ENCODE peak calls at places on chromosome 1, in seven cellular contexts. One of them, this sample, is unnamed.
A peak's percentile ranks its signal among the peaks of the same experiment; 100 is the strongest.

GRCh38 chr1:100624886-100625430 is 87.0 kb downstream of the GPR88 start:
- DNase-seq in activated naive CD4-positive, alpha-beta T cell: no peak
- DNase-seq in Daoy: peak; percentile 82
- DNase-seq in RPMI8226: no peak
- DNase-seq in naive B cell: no peak
- DNase-seq in activated T-cell treated with anti-CD3 and anti-CD28 coated beads for 48 hours: no peak
- DNase-seq in astrocyte of the spinal cord: peak; percentile 50
- DNase-seq in this sample: no peak

GRCh38 chr1:164510435-164510834 is 48.5 kb upstream of the PBX1 start:
- DNase-seq in activated naive CD4-positive, alpha-beta T cell: no peak
- DNase-seq in Daoy: no peak
- DNase-seq in RPMI8226: no peak
- DNase-seq in naive B cell: no peak
- DNase-seq in activated T-cell treated with anti-CD3 and anti-CD28 coated beads for 48 hours: no peak
- DNase-seq in astrocyte of the spinal cord: peak; percentile 11
- DNase-seq in this sample: no peak

GRCh38 chr1:236301958-236302335 is 20.2 kb upstream of the ERO1B start:
- DNase-seq in activated naive CD4-positive, alpha-beta T cell: no peak
- DNase-seq in Daoy: no peak
- DNase-seq in RPMI8226: no peak
- DNase-seq in naive B cell: no peak
- DNase-seq in activated T-cell treated with anti-CD3 and anti-CD28 coated beads for 48 hours: no peak
- DNase-seq in astrocyte of the spinal cord: no peak
- DNase-seq in this sample: no peak

GRCh38 chr1:63813829-63814277 is 40.0 kb downstream of the ROR1 start:
- DNase-seq in activated naive CD4-positive, alpha-beta T cell: no peak
- DNase-seq in Daoy: no peak
- DNase-seq in RPMI8226: peak; percentile 19
- DNase-seq in naive B cell: no peak
- DNase-seq in activated T-cell treated with anti-CD3 and anti-CD28 coated beads for 48 hours: no peak
- DNase-seq in astrocyte of the spinal cord: peak; percentile 67
- DNase-seq in this sample: peak; percentile 5

GRCh38 chr1:54280652-54281051 is 80.7 kb downstream of the MRPL37 start:
- DNase-seq in activated naive CD4-positive, alpha-beta T cell: no peak
- DNase-seq in Daoy: no peak
- DNase-seq in RPMI8226: no peak
- DNase-seq in naive B cell: no peak
- DNase-seq in activated T-cell treated with anti-CD3 and anti-CD28 coated beads for 48 hours: no peak
- DNase-seq in astrocyte of the spinal cord: peak; percentile 84
- DNase-seq in this sample: no peak

GRCh38 chr1:93972341-93972740 is 63.1 kb upstream of the GCLM start:
- DNase-seq in activated naive CD4-positive, alpha-beta T cell: no peak
- DNase-seq in Daoy: no peak
- DNase-seq in RPMI8226: no peak
- DNase-seq in naive B cell: no peak
- DNase-seq in activated T-cell treated with anti-CD3 and anti-CD28 coated beads for 48 hours: no peak
- DNase-seq in astrocyte of the spinal cord: no peak
- DNase-seq in this sample: no peak

GRCh38 chr1:228085287-228085926 is 2.9 kb downstream of the ARF1 start:
- DNase-seq in activated naive CD4-positive, alpha-beta T cell: no peak
- DNase-seq in Daoy: peak; percentile 39
- DNase-seq in RPMI8226: peak; percentile 58
- DNase-seq in naive B cell: no peak
- DNase-seq in activated T-cell treated with anti-CD3 and anti-CD28 coated beads for 48 hours: no peak
- DNase-seq in astrocyte of the spinal cord: peak; percentile 29
- DNase-seq in this sample: no peak

GRCh38 chr1:109383850-109384249 is 13.9 kb downstream of the SORT1 start:
- DNase-seq in activated naive CD4-positive, alpha-beta T cell: no peak
- DNase-seq in Daoy: no peak
- DNase-seq in RPMI8226: no peak
- DNase-seq in naive B cell: no peak
- DNase-seq in activated T-cell treated with anti-CD3 and anti-CD28 coated beads for 48 hours: no peak
- DNase-seq in astrocyte of the spinal cord: no peak
- DNase-seq in this sample: no peak

GRCh38 chr1:40649592-40649930 is 15.9 kb downstream of the RIMS3 start:
- DNase-seq in activated naive CD4-positive, alpha-beta T cell: no peak
- DNase-seq in Daoy: no peak
- DNase-seq in RPMI8226: no peak
- DNase-seq in naive B cell: no peak
- DNase-seq in activated T-cell treated with anti-CD3 and anti-CD28 coated beads for 48 hours: no peak
- DNase-seq in astrocyte of the spinal cord: no peak
- DNase-seq in this sample: no peak

GRCh38 chr1:9908846-9909221 is 1.2 kb downstream of the CTNNBIP1 start:
- DNase-seq in activated naive CD4-positive, alpha-beta T cell: no peak
- DNase-seq in Daoy: no peak
- DNase-seq in RPMI8226: no peak
- DNase-seq in naive B cell: no peak
- DNase-seq in activated T-cell treated with anti-CD3 and anti-CD28 coated beads for 48 hours: no peak
- DNase-seq in astrocyte of the spinal cord: no peak
- DNase-seq in this sample: no peak

GRCh38 chr1:102851616-102852015 is 256.7 kb downstream of the COL11A1 start:
- DNase-seq in activated naive CD4-positive, alpha-beta T cell: no peak
- DNase-seq in Daoy: no peak
- DNase-seq in RPMI8226: no peak
- DNase-seq in naive B cell: no peak
- DNase-seq in activated T-cell treated with anti-CD3 and anti-CD28 coated beads for 48 hours: no peak
- DNase-seq in astrocyte of the spinal cord: peak; percentile 30
- DNase-seq in this sample: no peak

GRCh38 chr1:119331915-119332314 is 36.7 kb upstream of the HAO2 start:
- DNase-seq in activated naive CD4-positive, alpha-beta T cell: no peak
- DNase-seq in Daoy: no peak
- DNase-seq in RPMI8226: no peak
- DNase-seq in naive B cell: no peak
- DNase-seq in activated T-cell treated with anti-CD3 and anti-CD28 coated beads for 48 hours: no peak
- DNase-seq in astrocyte of the spinal cord: no peak
- DNase-seq in this sample: no peak

GRCh38 chr1:81801032-81801833 is 499 bp downstream of the ADGRL2 start:
- DNase-seq in activated naive CD4-positive, alpha-beta T cell: no peak
- DNase-seq in Daoy: peak; percentile 94
- DNase-seq in RPMI8226: peak; percentile 7
- DNase-seq in naive B cell: no peak
- DNase-seq in activated T-cell treated with anti-CD3 and anti-CD28 coated beads for 48 hours: no peak
- DNase-seq in astrocyte of the spinal cord: peak; percentile 92
- DNase-seq in this sample: peak; percentile 32

GRCh38 chr1:19704247-19705113 is 39.8 kb downstream of the HTR6 start:
- DNase-seq in activated naive CD4-positive, alpha-beta T cell: peak; percentile 18
- DNase-seq in Daoy: peak; percentile 74
- DNase-seq in RPMI8226: peak; percentile 62
- DNase-seq in naive B cell: peak; percentile 9
- DNase-seq in activated T-cell treated with anti-CD3 and anti-CD28 coated beads for 48 hours: peak; percentile 37
- DNase-seq in astrocyte of the spinal cord: peak; percentile 70
- DNase-seq in this sample: peak; percentile 44

GRCh38 chr1:206898089-206898908 is 1.1 kb downstream of the IL24 start:
- DNase-seq in activated naive CD4-positive, alpha-beta T cell: no peak
- DNase-seq in Daoy: peak; percentile 64
- DNase-seq in RPMI8226: no peak
- DNase-seq in naive B cell: no peak
- DNase-seq in activated T-cell treated with anti-CD3 and anti-CD28 coated beads for 48 hours: no peak
- DNase-seq in astrocyte of the spinal cord: peak; percentile 57
- DNase-seq in this sample: no peak

GRCh38 chr1:172820759-172821158 is 161.9 kb downstream of the FASLG start:
- DNase-seq in activated naive CD4-positive, alpha-beta T cell: no peak
- DNase-seq in Daoy: no peak
- DNase-seq in RPMI8226: no peak
- DNase-seq in naive B cell: no peak
- DNase-seq in activated T-cell treated with anti-CD3 and anti-CD28 coated beads for 48 hours: no peak
- DNase-seq in astrocyte of the spinal cord: no peak
- DNase-seq in this sample: no peak

GRCh38 chr1:235002706-235003300 is 125.8 kb downstream of the TOMM20 start:
- DNase-seq in activated naive CD4-positive, alpha-beta T cell: no peak
- DNase-seq in Daoy: no peak
- DNase-seq in RPMI8226: no peak
- DNase-seq in naive B cell: no peak
- DNase-seq in activated T-cell treated with anti-CD3 and anti-CD28 coated beads for 48 hours: no peak
- DNase-seq in astrocyte of the spinal cord: no peak
- DNase-seq in this sample: no peak

GRCh38 chr1:192810253-192810880 is 1.5 kb downstream of the RGS2 start:
- DNase-seq in activated naive CD4-positive, alpha-beta T cell: no peak
- DNase-seq in Daoy: peak; percentile 11
- DNase-seq in RPMI8226: no peak
- DNase-seq in naive B cell: peak; percentile 60
- DNase-seq in activated T-cell treated with anti-CD3 and anti-CD28 coated beads for 48 hours: no peak
- DNase-seq in astrocyte of the spinal cord: no peak
- DNase-seq in this sample: peak; percentile 71

GRCh38 chr1:101905298-101905794 is 91.4 kb downstream of the OLFM3 start:
- DNase-seq in activated naive CD4-positive, alpha-beta T cell: no peak
- DNase-seq in Daoy: no peak
- DNase-seq in RPMI8226: no peak
- DNase-seq in naive B cell: no peak
- DNase-seq in activated T-cell treated with anti-CD3 and anti-CD28 coated beads for 48 hours: no peak
- DNase-seq in astrocyte of the spinal cord: no peak
- DNase-seq in this sample: no peak

This sample was measured in pons.